ENCODE peak calls at places on chromosomes 4 and X, in nine cellular contexts. One of them, this sample, is unnamed.
A peak's percentile ranks its signal among the peaks of the same experiment; 100 is the strongest.

GRCh38 chr4:108775921-108776320 is 13.1 kb upstream of the ETNPPL start:
- DNase-seq in CD14-positive monocyte: no peak
- DNase-seq in A549: no peak
- DNase-seq in mesothelial cell of epicardium: no peak
- DNase-seq in hippocampal formation: no peak
- DNase-seq in HTR-8/SVneo: no peak
- DNase-seq in lower leg skin: no peak
- DNase-seq in NAMALWA: no peak
- DNase-seq in IMR-90: no peak
- DNase-seq in this sample: no peak

GRCh38 chrX:10828640-10829039 is 208.3 kb upstream of the MID1 start:
- DNase-seq in CD14-positive monocyte: no peak
- DNase-seq in A549: no peak
- DNase-seq in mesothelial cell of epicardium: no peak
- DNase-seq in hippocampal formation: no peak
- DNase-seq in HTR-8/SVneo: no peak
- DNase-seq in lower leg skin: no peak
- DNase-seq in NAMALWA: no peak
- DNase-seq in IMR-90: no peak
- DNase-seq in this sample: no peak

GRCh38 chr4:84381759-84382158 is 117.3 kb downstream of the NKX6-1 start:
- DNase-seq in CD14-positive monocyte: no peak
- DNase-seq in A549: no peak
- DNase-seq in mesothelial cell of epicardium: no peak
- DNase-seq in hippocampal formation: no peak
- DNase-seq in HTR-8/SVneo: no peak
- DNase-seq in lower leg skin: no peak
- DNase-seq in NAMALWA: no peak
- DNase-seq in IMR-90: no peak
- DNase-seq in this sample: no peak

GRCh38 chr4:68904786-68905185 is 46.8 kb downstream of the UGT2A3 start:
- DNase-seq in CD14-positive monocyte: no peak
- DNase-seq in A549: no peak
- DNase-seq in mesothelial cell of epicardium: no peak
- DNase-seq in hippocampal formation: no peak
- DNase-seq in HTR-8/SVneo: no peak
- DNase-seq in lower leg skin: no peak
- DNase-seq in NAMALWA: peak; percentile 17
- DNase-seq in IMR-90: no peak
- DNase-seq in this sample: no peak

GRCh38 chr4:11338990-11339782 is 89.5 kb downstream of the HS3ST1 start:
- DNase-seq in CD14-positive monocyte: no peak
- DNase-seq in A549: no peak
- DNase-seq in mesothelial cell of epicardium: no peak
- DNase-seq in hippocampal formation: no peak
- DNase-seq in HTR-8/SVneo: no peak
- DNase-seq in lower leg skin: no peak
- DNase-seq in NAMALWA: no peak
- DNase-seq in IMR-90: no peak
- DNase-seq in this sample: no peak

GRCh38 chr4:20764353-20764752 is 64.1 kb downstream of the PACRGL start:
- DNase-seq in CD14-positive monocyte: no peak
- DNase-seq in A549: no peak
- DNase-seq in mesothelial cell of epicardium: no peak
- DNase-seq in hippocampal formation: no peak
- DNase-seq in HTR-8/SVneo: no peak
- DNase-seq in lower leg skin: no peak
- DNase-seq in NAMALWA: no peak
- DNase-seq in IMR-90: peak; percentile 28
- DNase-seq in this sample: no peak

GRCh38 chr4:109691411-109691920 is 11.8 kb downstream of the CASP6 start:
- DNase-seq in CD14-positive monocyte: no peak
- DNase-seq in A549: no peak
- DNase-seq in mesothelial cell of epicardium: no peak
- DNase-seq in hippocampal formation: no peak
- DNase-seq in HTR-8/SVneo: no peak
- DNase-seq in lower leg skin: no peak
- DNase-seq in NAMALWA: no peak
- DNase-seq in IMR-90: peak; percentile 5
- DNase-seq in this sample: no peak

GRCh38 chr4:17554568-17554967 is 22.4 kb upstream of the LAP3 start:
- DNase-seq in CD14-positive monocyte: no peak
- DNase-seq in A549: no peak
- DNase-seq in mesothelial cell of epicardium: no peak
- DNase-seq in hippocampal formation: no peak
- DNase-seq in HTR-8/SVneo: no peak
- DNase-seq in lower leg skin: no peak
- DNase-seq in NAMALWA: no peak
- DNase-seq in IMR-90: no peak
- DNase-seq in this sample: no peak

GRCh38 chr4:68368566-68369473 is 18.9 kb upstream of the YTHDC1 start:
- DNase-seq in CD14-positive monocyte: no peak
- DNase-seq in A549: peak; percentile 16
- DNase-seq in mesothelial cell of epicardium: no peak
- DNase-seq in hippocampal formation: no peak
- DNase-seq in HTR-8/SVneo: no peak
- DNase-seq in lower leg skin: no peak
- DNase-seq in NAMALWA: no peak
- DNase-seq in IMR-90: peak; percentile 69
- DNase-seq in this sample: no peak

GRCh38 chr4:119244832-119245231 is 32.3 kb downstream of the USP53 start:
- DNase-seq in CD14-positive monocyte: no peak
- DNase-seq in A549: no peak
- DNase-seq in mesothelial cell of epicardium: no peak
- DNase-seq in hippocampal formation: no peak
- DNase-seq in HTR-8/SVneo: no peak
- DNase-seq in lower leg skin: no peak
- DNase-seq in NAMALWA: no peak
- DNase-seq in IMR-90: no peak
- DNase-seq in this sample: no peak

GRCh38 chrX:17581650-17582049 is 155.6 kb upstream of the SCML1 start:
- DNase-seq in CD14-positive monocyte: no peak
- DNase-seq in A549: no peak
- DNase-seq in mesothelial cell of epicardium: no peak
- DNase-seq in hippocampal formation: no peak
- DNase-seq in HTR-8/SVneo: no peak
- DNase-seq in lower leg skin: no peak
- DNase-seq in NAMALWA: no peak
- DNase-seq in IMR-90: no peak
- DNase-seq in this sample: no peak

This sample was measured in psoas muscle.